ENCODE peak calls at places on chromosomes 5 and 9, in four cellular contexts. One of them, this sample, is unnamed.

GRCh38 chr9:87834357-87834756 is 48.3 kb upstream of the SPATA31E1 start:
- DNase-seq in HCT116: peak; percentile 29
- DNase-seq in activated T-cell treated with anti-CD3 and anti-CD28 coated beads for 1 hour: no peak
- DNase-seq in cerebellar cortex: no peak
- DNase-seq in this sample: no peak

GRCh38 chr9:90860826-90861225 is 59.2 kb downstream of the SYK start:
- DNase-seq in HCT116: no peak
- DNase-seq in cerebellar cortex: no peak
- DNase-seq in activated T-cell treated with anti-CD3 and anti-CD28 coated beads for 1 hour: no peak
- DNase-seq in this sample: no peak

GRCh38 chr9:16345902-16346301 is 524.6 kb downstream of the BNC2 start:
- DNase-seq in activated T-cell treated with anti-CD3 and anti-CD28 coated beads for 1 hour: no peak
- DNase-seq in cerebellar cortex: no peak
- DNase-seq in HCT116: no peak
- DNase-seq in this sample: no peak

GRCh38 chr5:147805030-147805454 is 22.5 kb upstream of the JAKMIP2 start:
- DNase-seq in activated T-cell treated with anti-CD3 and anti-CD28 coated beads for 1 hour: no peak
- DNase-seq in cerebellar cortex: no peak
- DNase-seq in HCT116: no peak
- DNase-seq in this sample: no peak

GRCh38 chr5:136113606-136114005 is 19.0 kb upstream of the SMAD5 start:
- DNase-seq in activated T-cell treated with anti-CD3 and anti-CD28 coated beads for 1 hour: no peak
- DNase-seq in cerebellar cortex: no peak
- DNase-seq in HCT116: no peak
- DNase-seq in this sample: no peak

GRCh38 chr9:130110166-130110565 is 56.5 kb downstream of the GPR107 start:
- DNase-seq in HCT116: no peak
- DNase-seq in activated T-cell treated with anti-CD3 and anti-CD28 coated beads for 1 hour: no peak
- DNase-seq in cerebellar cortex: peak; percentile 70
- DNase-seq in this sample: no peak

GRCh38 chr9:136120119-136120393 is 1.4 kb upstream of the TMEM250 start:
- DNase-seq in cerebellar cortex: no peak
- DNase-seq in HCT116: no peak
- DNase-seq in activated T-cell treated with anti-CD3 and anti-CD28 coated beads for 1 hour: no peak
- DNase-seq in this sample: no peak

GRCh38 chr9:93268551-93269314 is 84.8 kb downstream of the WNK2 start:
- DNase-seq in activated T-cell treated with anti-CD3 and anti-CD28 coated beads for 1 hour: peak; percentile 21
- DNase-seq in cerebellar cortex: no peak
- DNase-seq in HCT116: no peak
- DNase-seq in this sample: no peak

GRCh38 chr5:153636713-153637112 is 146.2 kb downstream of the GRIA1 start:
- DNase-seq in activated T-cell treated with anti-CD3 and anti-CD28 coated beads for 1 hour: no peak
- DNase-seq in cerebellar cortex: no peak
- DNase-seq in HCT116: no peak
- DNase-seq in this sample: no peak

GRCh38 chr9:72636621-72637020 is 115.2 kb downstream of the TMC1 start:
- DNase-seq in activated T-cell treated with anti-CD3 and anti-CD28 coated beads for 1 hour: no peak
- DNase-seq in cerebellar cortex: no peak
- DNase-seq in HCT116: no peak
- DNase-seq in this sample: no peak

GRCh38 chr5:72234265-72234700 is 85.8 kb downstream of the MRPS27 start:
- DNase-seq in activated T-cell treated with anti-CD3 and anti-CD28 coated beads for 1 hour: no peak
- DNase-seq in cerebellar cortex: no peak
- DNase-seq in HCT116: no peak
- DNase-seq in this sample: no peak

GRCh38 chr9:119184265-119184936 is 184.8 kb downstream of the BRINP1 start:
- DNase-seq in HCT116: no peak
- DNase-seq in activated T-cell treated with anti-CD3 and anti-CD28 coated beads for 1 hour: no peak
- DNase-seq in cerebellar cortex: no peak
- DNase-seq in this sample: no peak

GRCh38 chr5:141515946-141516647 is 27.2 kb downstream of the PCDHGC5 start:
- DNase-seq in cerebellar cortex: no peak
- DNase-seq in activated T-cell treated with anti-CD3 and anti-CD28 coated beads for 1 hour: no peak
- DNase-seq in HCT116: no peak
- DNase-seq in this sample: no peak

GRCh38 chr5:173572431-173573125 is 43.9 kb downstream of the BOD1 start:
- DNase-seq in activated T-cell treated with anti-CD3 and anti-CD28 coated beads for 1 hour: no peak
- DNase-seq in cerebellar cortex: no peak
- DNase-seq in HCT116: no peak
- DNase-seq in this sample: no peak

GRCh38 chr5:167851416-167851815 is 440.0 kb upstream of the WWC1 start:
- DNase-seq in cerebellar cortex: no peak
- DNase-seq in activated T-cell treated with anti-CD3 and anti-CD28 coated beads for 1 hour: no peak
- DNase-seq in HCT116: no peak
- DNase-seq in this sample: no peak

GRCh38 chr9:77016526-77017504 is 2.6 kb upstream of the FOXB2 start:
- DNase-seq in cerebellar cortex: no peak
- DNase-seq in activated T-cell treated with anti-CD3 and anti-CD28 coated beads for 1 hour: no peak
- DNase-seq in HCT116: no peak
- DNase-seq in this sample: no peak